ENCODE peak calls at places on chromosomes 13 and 19, in eight cellular contexts. K is stimulated activated CD4-positive, alpha-beta T cell treated with anti-CD3 and anti-CD28 coated beads, Interleukin-4, amount 100 ng/mL, for 4 hours; X is nucleus accumbens; N is neuronal stem cell; U is progenitor cell of endocrine pancreas; R is NCI-H1694; E is smooth muscle cell of the brain vasculature; A is amygdala. O is an unnamed sample.
A peak's percentile ranks its signal among the peaks of the same experiment; 100 is the strongest.

GRCh38 chr19:40143612-40144011 is 47.6 kb upstream of the MAP3K10 start:
- DNase-seq in K (peak; percentile 37), X (no peak), N (no peak), U (no peak), R (no peak), E (no peak), A (no peak), O (no peak)

GRCh38 chr19:8357007-8357521 is 6.9 kb upstream of the ANGPTL4 start:
- DNase-seq in K (no peak), X (no peak), N (no peak), U (no peak), R (no peak), E (no peak), A (no peak), O (no peak)

GRCh38 chr13:71625183-71625582 is 241.8 kb downstream of the DACH1 start:
- DNase-seq in K (no peak), X (no peak), N (no peak), U (no peak), R (no peak), E (no peak), A (no peak), O (no peak)

GRCh38 chr19:43467730-43468129 is 2.3 kb upstream of the LYPD3 start:
- DNase-seq in K (no peak), X (no peak), N (no peak), U (no peak), R (no peak), E (no peak), A (no peak), O (no peak)

GRCh38 chr19:55157064-55157908 is at the start of gene TNNI3:
- DNase-seq in K (no peak), X (no peak), N (no peak), U (no peak), R (no peak), E (no peak), A (no peak), O (no peak)

GRCh38 chr13:103102482-103102881 is 36.3 kb upstream of the SLC10A2 start:
- DNase-seq in K (no peak), X (no peak), N (no peak), U (no peak), R (no peak), E (no peak), A (no peak), O (no peak)

GRCh38 chr13:31322025-31322424 is 122.2 kb downstream of the B3GLCT start:
- DNase-seq in K (no peak), X (no peak), N (no peak), U (no peak), R (no peak), E (no peak), A (no peak), O (no peak)

GRCh38 chr13:21580736-21581135 is 23.2 kb downstream of the MICU2 start:
- DNase-seq in K (no peak), X (no peak), N (no peak), U (no peak), R (no peak), E (no peak), A (no peak), O (no peak)

GRCh38 chr19:5024282-5024681 is 55.4 kb downstream of the KDM4B start:
- DNase-seq in K (no peak), X (no peak), N (no peak), U (no peak), R (no peak), E (no peak), A (no peak), O (no peak)

GRCh38 chr19:46748325-46749109 is 2.3 kb upstream of the STRN4 start:
- DNase-seq in K (peak; percentile 65), X (no peak), N (peak; percentile 57), U (peak; percentile 35), R (peak; percentile 69), E (no peak), A (no peak), O (peak; percentile 66)

GRCh38 chr19:13817615-13818371 is 22.6 kb downstream of the ZSWIM4 start:
- DNase-seq in K (peak; percentile 38), X (no peak), N (no peak), U (peak; percentile 51), R (no peak), E (no peak), A (no peak), O (no peak)

GRCh38 chr19:14248578-14249011 is 42.6 kb upstream of the ADGRL1 start:
- DNase-seq in K (peak; percentile 15), X (no peak), N (peak; percentile 87), U (peak; percentile 58), R (peak; percentile 52), E (peak; percentile 31), A (peak; percentile 19), O (no peak)

GRCh38 chr13:35838356-35838755 is 292.8 kb downstream of the DCLK1 start:
- DNase-seq in K (no peak), X (no peak), N (no peak), U (no peak), R (no peak), E (no peak), A (no peak), O (no peak)

GRCh38 chr19:52336976-52337375 is 933 bp downstream of the ZNF610 start:
- DNase-seq in K (no peak), X (no peak), N (no peak), U (no peak), R (no peak), E (no peak), A (no peak), O (no peak)

GRCh38 chr13:111919826-111920225 is 147.1 kb upstream of the SOX1 start:
- DNase-seq in K (no peak), X (no peak), N (no peak), U (no peak), R (no peak), E (no peak), A (no peak), O (no peak)

GRCh38 chr19:18428837-18429674 is 8.9 kb downstream of the ISYNA1 start:
- DNase-seq in K (peak; percentile 73), X (no peak), N (peak; percentile 94), U (peak; percentile 65), R (peak; percentile 74), E (no peak), A (no peak), O (peak; percentile 84)

GRCh38 chr13:94249512-94249911 is 230.0 kb downstream of the DCT start:
- DNase-seq in K (no peak), X (no peak), N (peak; percentile 20), U (no peak), R (no peak), E (peak; percentile 89), A (no peak), O (no peak)

GRCh38 chr13:43425234-43425633 is 361.5 kb downstream of the ENOX1 start:
- DNase-seq in K (no peak), X (no peak), N (no peak), U (no peak), R (no peak), E (no peak), A (no peak), O (no peak)

GRCh38 chr19:47006496-47006895 is 13.1 kb upstream of the NPAS1 start:
- DNase-seq in K (no peak), X (no peak), N (no peak), U (no peak), R (no peak), E (no peak), A (no peak), O (no peak)

GRCh38 chr13:35744566-35745203 is 268.2 kb upstream of the MAB21L1 start:
- DNase-seq in K (no peak), X (no peak), N (no peak), U (no peak), R (peak; percentile 39), E (no peak), A (no peak), O (no peak)

GRCh38 chr19:57887195-57887941 is 1.5 kb downstream of the ZNF814 start:
- DNase-seq in K (no peak), X (no peak), N (peak; percentile 17), U (no peak), R (no peak), E (no peak), A (no peak), O (no peak)

GRCh38 chr13:99528547-99528946 is 27.3 kb downstream of the TM9SF2 start:
- DNase-seq in K (no peak), X (no peak), N (no peak), U (no peak), R (peak; percentile 38), E (no peak), A (no peak), O (no peak)

GRCh38 chr13:111215081-111216047 is 100.3 kb downstream of the ARHGEF7 start:
- DNase-seq in K (no peak), X (no peak), N (no peak), U (no peak), R (no peak), E (no peak), A (no peak), O (no peak)

GRCh38 chr19:45496349-45496953 is 396 bp downstream of the RTN2 start:
- DNase-seq in K (no peak), X (no peak), N (peak; percentile 72), U (peak; percentile 66), R (no peak), E (no peak), A (no peak), O (no peak)

GRCh38 chr19:51702103-51702753 is 9.1 kb downstream of the SPACA6 start:
- DNase-seq in K (peak; percentile 47), X (no peak), N (no peak), U (peak; percentile 69), R (no peak), E (no peak), A (no peak), O (peak; percentile 75)

GRCh38 chr13:106182404-106182803 is 353.1 kb downstream of the EFNB2 start:
- DNase-seq in K (no peak), X (no peak), N (no peak), U (no peak), R (no peak), E (peak; percentile 36), A (no peak), O (no peak)

GRCh38 chr13:105920375-105920774 is 615.1 kb downstream of the EFNB2 start:
- DNase-seq in K (no peak), X (no peak), N (peak; percentile 58), U (no peak), R (no peak), E (no peak), A (no peak), O (no peak)

GRCh38 chr19:4914736-4915501 is 5.6 kb downstream of the UHRF1 start:
- DNase-seq in K (peak; percentile 79), X (no peak), N (no peak), U (no peak), R (peak; percentile 1), E (no peak), A (no peak), O (peak; percentile 74)

GRCh38 chr13:112750570-112750969 is 60.7 kb downstream of the ATP11A start:
- DNase-seq in K (no peak), X (no peak), N (no peak), U (no peak), R (no peak), E (no peak), A (no peak), O (no peak)

GRCh38 chr13:109867766-109868165 is 81.4 kb upstream of the IRS2 start:
- DNase-seq in K (no peak), X (no peak), N (no peak), U (no peak), R (no peak), E (no peak), A (no peak), O (no peak)

GRCh38 chr13:66341978-66342377 is 888.2 kb downstream of the PCDH9 start:
- DNase-seq in K (no peak), X (no peak), N (no peak), U (no peak), R (no peak), E (no peak), A (no peak), O (no peak)

GRCh38 chr19:9721861-9722260 is 46.7 kb downstream of the ZNF846 start:
- DNase-seq in K (no peak), X (no peak), N (peak; percentile 37), U (no peak), R (no peak), E (no peak), A (no peak), O (no peak)

GRCh38 chr13:97386832-97387486 is 47.0 kb upstream of the RAP2A start:
- DNase-seq in K (no peak), X (no peak), N (no peak), U (no peak), R (no peak), E (no peak), A (no peak), O (no peak)

GRCh38 chr19:55355213-55355821 is 798 bp upstream of the COX6B2 start:
- DNase-seq in K (no peak), X (no peak), N (no peak), U (no peak), R (no peak), E (no peak), A (no peak), O (no peak)

O was measured in CD14-positive monocyte.